ENCODE peak calls at places on chromosomes 1 and 21, in four cellular contexts. One of them, this sample, is unnamed.
A peak's percentile ranks its signal among the peaks of the same experiment; 100 is the strongest.

GRCh38 chr1:158998781-158999161 is 10.9 kb upstream of the IFI16 start:
- DNase-seq in mammary epithelial cell: peak; percentile 50
- DNase-seq in heart left ventricle: peak; percentile 64
- DNase-seq in dorsolateral prefrontal cortex: peak; percentile 58
- DNase-seq in this sample: no peak

GRCh38 chr1:154955718-154956513 is at the start of gene PBXIP1:
- DNase-seq in mammary epithelial cell: peak; percentile 85
- DNase-seq in heart left ventricle: peak; percentile 68
- DNase-seq in dorsolateral prefrontal cortex: peak; percentile 81
- DNase-seq in this sample: peak; percentile 47

GRCh38 chr1:110237406-110238152 is 27.5 kb downstream of the KCNC4 start:
- DNase-seq in mammary epithelial cell: no peak
- DNase-seq in heart left ventricle: peak; percentile 29
- DNase-seq in dorsolateral prefrontal cortex: peak; percentile 45
- DNase-seq in this sample: no peak

GRCh38 chr1:176205322-176205914 is 1.7 kb downstream of the COP1 start:
- DNase-seq in mammary epithelial cell: peak; percentile 32
- DNase-seq in heart left ventricle: no peak
- DNase-seq in dorsolateral prefrontal cortex: no peak
- DNase-seq in this sample: no peak

GRCh38 chr1:237007147-237007881 is 3.1 kb upstream of the MT1HL1 start:
- DNase-seq in mammary epithelial cell: no peak
- DNase-seq in heart left ventricle: no peak
- DNase-seq in dorsolateral prefrontal cortex: no peak
- DNase-seq in this sample: no peak

GRCh38 chr1:185483647-185484450 is 166.8 kb upstream of the IVNS1ABP start:
- DNase-seq in mammary epithelial cell: peak; percentile 92
- DNase-seq in heart left ventricle: no peak
- DNase-seq in dorsolateral prefrontal cortex: no peak
- DNase-seq in this sample: no peak

GRCh38 chr21:45108808-45109800 is 34.7 kb downstream of the ADARB1 start:
- DNase-seq in mammary epithelial cell: no peak
- DNase-seq in heart left ventricle: no peak
- DNase-seq in dorsolateral prefrontal cortex: no peak
- DNase-seq in this sample: no peak

GRCh38 chr1:178566187-178566586 is 53.3 kb downstream of the TEX35 start:
- DNase-seq in mammary epithelial cell: peak; percentile 58
- DNase-seq in heart left ventricle: no peak
- DNase-seq in dorsolateral prefrontal cortex: no peak
- DNase-seq in this sample: no peak

GRCh38 chr1:165376041-165376810 is 19.7 kb upstream of the LMX1A start:
- DNase-seq in mammary epithelial cell: peak; percentile 83
- DNase-seq in heart left ventricle: peak; percentile 92
- DNase-seq in dorsolateral prefrontal cortex: peak; percentile 25
- DNase-seq in this sample: no peak

GRCh38 chr1:34905098-34905459 is 24.4 kb downstream of the DLGAP3 start:
- DNase-seq in mammary epithelial cell: no peak
- DNase-seq in heart left ventricle: no peak
- DNase-seq in dorsolateral prefrontal cortex: no peak
- DNase-seq in this sample: no peak

GRCh38 chr1:158117854-158118691 is 62.6 kb upstream of the CD1D start:
- DNase-seq in mammary epithelial cell: no peak
- DNase-seq in heart left ventricle: peak; percentile 81
- DNase-seq in dorsolateral prefrontal cortex: no peak
- DNase-seq in this sample: no peak

GRCh38 chr1:159980076-159980475 is 26.0 kb upstream of the SLAMF9 start:
- DNase-seq in mammary epithelial cell: no peak
- DNase-seq in heart left ventricle: no peak
- DNase-seq in dorsolateral prefrontal cortex: no peak
- DNase-seq in this sample: no peak

GRCh38 chr1:108600504-108600903 is 40.6 kb downstream of the EEIG2 start:
- DNase-seq in mammary epithelial cell: no peak
- DNase-seq in heart left ventricle: no peak
- DNase-seq in dorsolateral prefrontal cortex: no peak
- DNase-seq in this sample: no peak

GRCh38 chr21:17387030-17387617 is 125.7 kb upstream of the CXADR start:
- DNase-seq in mammary epithelial cell: peak; percentile 47
- DNase-seq in heart left ventricle: no peak
- DNase-seq in dorsolateral prefrontal cortex: peak; percentile 35
- DNase-seq in this sample: no peak

GRCh38 chr1:208008534-208008933 is 97.6 kb upstream of the CD34 start:
- DNase-seq in mammary epithelial cell: no peak
- DNase-seq in heart left ventricle: no peak
- DNase-seq in dorsolateral prefrontal cortex: no peak
- DNase-seq in this sample: no peak

GRCh38 chr1:25695066-25695990 is 78.7 kb downstream of the MAN1C1 start:
- DNase-seq in mammary epithelial cell: peak; percentile 36
- DNase-seq in heart left ventricle: peak; percentile 77
- DNase-seq in dorsolateral prefrontal cortex: no peak
- DNase-seq in this sample: peak; percentile 59
- TF ChIP-seq CTCF in mammary epithelial cell: no peak
- TF ChIP-seq CTCF in heart left ventricle: no peak
- TF ChIP-seq CTCF in dorsolateral prefrontal cortex: no peak
- TF ChIP-seq CTCF in this sample: peak; percentile 69

DNA sequence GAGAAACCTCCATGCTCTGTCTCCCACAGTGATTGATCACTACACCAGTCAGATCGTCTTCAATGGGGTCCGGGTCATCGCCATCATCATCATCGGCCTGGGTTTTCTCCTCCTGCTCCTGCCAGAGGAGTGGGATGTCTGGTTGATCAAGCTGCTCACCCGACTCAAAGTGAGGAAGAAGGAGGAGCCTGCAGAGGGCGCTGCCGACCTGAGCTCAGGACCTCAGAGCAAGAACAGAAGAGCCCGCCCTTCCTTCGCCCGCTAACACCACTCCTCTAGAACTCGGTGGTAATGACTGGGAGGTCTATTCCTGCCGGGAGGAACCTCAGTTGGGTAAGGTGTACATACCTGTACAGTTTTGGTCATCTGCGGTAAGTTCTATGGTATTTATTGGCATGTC is 50.3 kb upstream of the COA6 start:
- DNase-seq in mammary epithelial cell: no peak
- DNase-seq in heart left ventricle: no peak
- DNase-seq in dorsolateral prefrontal cortex: no peak
- DNase-seq in this sample: no peak
- TF ChIP-seq CTCF in mammary epithelial cell: no peak
- TF ChIP-seq CTCF in heart left ventricle: no peak
- TF ChIP-seq CTCF in dorsolateral prefrontal cortex: no peak
- TF ChIP-seq CTCF in this sample: no peak

GRCh38 chr21:41726970-41727783 is 39.7 kb downstream of the RIPK4 start:
- DNase-seq in mammary epithelial cell: peak; percentile 93
- DNase-seq in heart left ventricle: peak; percentile 82
- DNase-seq in dorsolateral prefrontal cortex: no peak
- DNase-seq in this sample: peak; percentile 90
- TF ChIP-seq CTCF in mammary epithelial cell: no peak
- TF ChIP-seq CTCF in heart left ventricle: no peak
- TF ChIP-seq CTCF in dorsolateral prefrontal cortex: no peak
- TF ChIP-seq CTCF in this sample: no peak

GRCh38 chr21:38081663-38082062 is 165.4 kb upstream of the KCNJ6 start:
- DNase-seq in mammary epithelial cell: no peak
- DNase-seq in heart left ventricle: no peak
- DNase-seq in dorsolateral prefrontal cortex: no peak
- DNase-seq in this sample: no peak
- TF ChIP-seq CTCF in mammary epithelial cell: no peak
- TF ChIP-seq CTCF in heart left ventricle: no peak
- TF ChIP-seq CTCF in dorsolateral prefrontal cortex: no peak
- TF ChIP-seq CTCF in this sample: no peak

This sample was measured in chondrocyte.